ENCODE peak calls at places on chromosomes 16 and 17, in five cellular contexts. W is cardiac fibroblast, Z is A549, C is mesothelial cell of epicardium, B is fibroblast of the aortic adventitia. S is an unnamed sample.

GRCh38 chr16:4612474-4612931 is 2.2 kb downstream of the UBALD1 start:
- DNase-seq in B (no peak), W (no peak), Z (peak), C (no peak), S (no peak)

GRCh38 chr17:40524243-40524965 is 23.0 kb upstream of the TNS4 start:
- DNase-seq in W (no peak), Z (no peak), C (no peak), B (no peak), S (no peak)

GRCh38 chr17:66564992-66565465 is 262.6 kb downstream of the PRKCA start:
- DNase-seq in W (peak), C (no peak), B (peak), Z (no peak), S (no peak)

GRCh38 chr17:78798695-78799559 is 16.9 kb upstream of the CYTH1 start:
- DNase-seq in C (no peak), Z (no peak), B (peak), W (peak), S (peak)

GRCh38 chr16:53257001-53257400 is 177.3 kb upstream of the RBL2 start:
- DNase-seq in W (peak), C (no peak), Z (no peak), B (peak), S (no peak)

GRCh38 chr17:1645207-1646171 is at the start of gene SCARF1:
- DNase-seq in W (no peak), C (no peak), B (no peak), Z (no peak), S (no peak)

GRCh38 chr17:73551756-73552155 is 92.5 kb downstream of the SDK2 start:
- DNase-seq in B (no peak), C (no peak), W (no peak), Z (no peak), S (no peak)

GRCh38 chr17:56690441-56691291 is 97.2 kb downstream of the NOG start:
- DNase-seq in B (peak), W (no peak), C (no peak), Z (no peak), S (no peak)

GRCh38 chr16:85211247-85211910 is 99.1 kb upstream of the CIBAR2 start:
- DNase-seq in W (peak), C (no peak), Z (no peak), B (peak), S (no peak)

GRCh38 chr17:82544431-82545070 is 25.0 kb downstream of the FOXK2 start:
- DNase-seq in B (no peak), C (no peak), W (no peak), Z (no peak), S (no peak)

GRCh38 chr17:74843352-74843627 is 16.4 kb downstream of the GRIN2C start:
- DNase-seq in Z (no peak), B (no peak), W (no peak), C (no peak), S (no peak)

GRCh38 chr16:85459529-85460251 is 153.4 kb upstream of the GSE1 start:
- DNase-seq in Z (no peak), C (no peak), W (no peak), B (no peak), S (no peak)

GRCh38 chr16:53501216-53501859 is 1.7 kb downstream of the AKTIP start:
- DNase-seq in W (peak), B (peak), Z (no peak), C (no peak), S (no peak)

GRCh38 chr17:50266384-50267073 is 7.7 kb upstream of the TMEM92 start:
- DNase-seq in Z (no peak), W (peak), C (peak), B (peak), S (no peak)

GRCh38 chr17:78357177-78357586 is 2.7 kb downstream of the SOCS3 start:
- DNase-seq in W (peak), Z (no peak), C (no peak), B (peak), S (no peak)

GRCh38 chr16:860891-861290 is 60.4 kb upstream of the GNG13 start:
- DNase-seq in Z (no peak), B (no peak), C (no peak), W (no peak), S (no peak)

GRCh38 chr16:25093208-25094061 is 18.1 kb upstream of the LCMT1 start:
- DNase-seq in B (no peak), Z (no peak), W (no peak), C (no peak), S (no peak)

GRCh38 chr17:48912476-48912875 is 4.3 kb downstream of the UBE2Z start:
- DNase-seq in W (no peak), C (no peak), Z (no peak), B (no peak), S (no peak)

GRCh38 chr16:89841275-89841674 is 13.0 kb downstream of the SPIRE2 start:
- DNase-seq in W (no peak), C (no peak), Z (no peak), B (no peak), S (no peak)

GRCh38 chr17:42521036-42521435 is 15.0 kb upstream of the NAGLU start:
- DNase-seq in W (peak), C (no peak), Z (no peak), B (no peak), S (no peak)

GRCh38 chr17:54727624-54728023 is 173.0 kb upstream of the TOM1L1 start:
- DNase-seq in B (no peak), W (no peak), Z (no peak), C (no peak), S (no peak)

DNA sequence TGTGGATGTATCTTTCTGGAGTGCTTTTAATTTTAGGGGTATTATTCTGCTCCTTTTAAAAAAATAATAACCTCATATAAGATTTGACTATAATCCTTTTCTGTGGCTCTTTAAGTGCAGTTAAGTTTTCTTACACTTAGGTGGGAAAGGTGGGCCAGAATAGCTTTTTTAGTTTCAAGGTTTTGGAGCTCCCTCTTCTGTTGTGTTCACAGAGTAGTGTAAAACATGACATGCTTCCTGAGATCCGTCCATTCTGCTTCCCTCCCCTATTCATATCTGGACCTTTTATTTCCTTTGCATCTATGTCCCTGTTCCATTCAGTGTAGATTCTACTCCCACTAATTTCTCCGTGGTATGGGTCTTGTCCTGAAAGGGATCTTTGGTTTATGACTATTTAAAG is 12.8 kb downstream of the LRRC36 start:
- DNase-seq in W (peak), C (no peak), B (peak), Z (no peak), S (no peak)
- TF ChIP-seq CTCF in W (peak), C (no peak), B (peak), Z (peak), S (peak)

GRCh38 chr17:17142556-17142955 is 63.6 kb downstream of the PLD6 start:
- DNase-seq in B (no peak), W (no peak), C (no peak), Z (no peak), S (no peak)

GRCh38 chr17:17139972-17140589 is 66.1 kb downstream of the PLD6 start:
- DNase-seq in Z (no peak), B (no peak), C (no peak), W (no peak), S (no peak)

GRCh38 chr17:17141860-17142552 is 64.1 kb downstream of the PLD6 start:
- DNase-seq in Z (peak), B (peak), C (peak), W (peak), S (no peak)

GRCh38 chr17:17141279-17141678 is 64.9 kb downstream of the PLD6 start:
- DNase-seq in B (no peak), C (no peak), W (no peak), Z (no peak), S (no peak)

DNA sequence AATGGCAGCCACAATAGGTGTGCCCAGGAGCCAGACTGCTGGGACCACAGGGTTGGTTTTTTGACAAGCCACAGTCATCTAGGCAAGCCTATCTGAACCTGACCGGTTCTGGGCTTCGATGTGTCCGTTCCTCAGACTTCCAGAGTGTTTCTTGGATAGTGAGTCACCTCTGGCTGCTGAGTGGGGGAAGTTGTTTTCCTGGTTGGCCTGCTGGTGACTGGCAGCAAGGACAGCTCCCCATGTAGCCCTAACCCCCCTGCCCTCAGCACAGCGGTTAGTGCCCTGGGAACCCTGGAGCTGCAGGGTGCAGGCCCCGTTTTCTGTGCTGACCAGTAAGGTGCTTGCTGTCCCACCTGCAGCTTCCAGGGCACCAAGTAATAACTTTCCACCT is 65.5 kb downstream of the PLD6 start:
- DNase-seq in C (no peak), W (peak), Z (peak), B (peak), S (no peak)
- TF ChIP-seq CTCF in C (no peak), W (peak), Z (no peak), B (peak), S (no peak)

DNA sequence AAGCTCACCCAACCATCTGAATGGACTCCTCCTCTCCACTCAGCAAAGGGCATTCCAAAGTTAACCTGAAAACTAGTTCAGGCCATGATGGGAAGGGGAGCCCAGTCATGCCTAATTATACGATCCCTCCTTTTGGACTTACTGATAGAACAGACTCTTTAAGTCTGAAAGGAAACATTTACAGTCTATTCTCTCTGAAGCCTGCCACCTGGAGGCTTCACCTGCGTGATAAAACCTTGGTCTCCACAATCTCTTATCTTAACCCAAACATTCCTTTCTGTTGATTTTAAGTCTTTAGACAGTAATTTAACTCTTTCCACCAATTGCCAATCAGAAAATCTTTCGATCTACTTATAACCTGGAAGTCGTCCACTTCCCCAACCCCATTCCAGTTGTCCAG is 9.0 kb upstream of the MPP2 start:
- DNase-seq in C (no peak), B (no peak), Z (no peak), W (no peak), S (no peak)
- TF ChIP-seq CTCF in C (no peak), B (no peak), Z (no peak), W (no peak), S (no peak)

GRCh38 chr17:60577147-60577925 is 22.7 kb upstream of the PPM1D start:
- DNase-seq in B (peak), W (peak), Z (no peak), C (no peak), S (no peak)
- TF ChIP-seq CTCF in B (peak), W (peak), Z (peak), C (no peak), S (peak)

DNA sequence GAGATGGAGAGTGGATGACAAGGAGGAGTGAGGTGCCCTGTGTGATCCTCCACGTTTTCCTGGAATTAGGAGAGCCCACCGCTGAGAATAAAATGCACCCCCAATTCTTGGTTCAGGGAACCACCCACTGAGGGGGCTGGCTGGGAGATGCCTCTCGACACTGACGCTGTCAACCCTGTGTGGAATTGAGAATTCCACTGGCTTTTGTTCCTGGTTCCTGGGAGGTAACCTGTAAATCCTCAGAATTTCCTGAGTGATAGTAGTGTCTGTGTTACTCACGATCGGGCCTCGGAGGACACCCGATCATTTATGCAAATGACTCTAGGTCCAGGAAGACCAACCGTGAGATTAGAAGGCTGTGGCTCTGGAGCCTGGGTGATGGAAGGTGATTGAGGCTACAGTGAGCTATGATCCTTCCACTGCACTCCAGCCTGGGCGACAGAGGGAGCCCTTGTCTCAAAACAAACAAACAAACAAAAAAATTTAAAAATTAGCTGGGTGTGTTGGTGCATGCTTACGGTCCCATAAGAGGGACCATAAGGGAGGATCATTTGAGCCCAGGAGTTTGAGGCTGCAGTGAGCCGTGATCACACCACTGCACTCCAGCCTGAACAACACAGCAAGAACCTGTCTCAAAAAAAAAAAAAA is 11.7 kb upstream of the PRPSAP1 start:
- DNase-seq in C (no peak), W (peak), B (no peak), Z (no peak), S (no peak)
- TF ChIP-seq CTCF in C (no peak), W (peak), B (peak), Z (peak), S (peak)

DNA sequence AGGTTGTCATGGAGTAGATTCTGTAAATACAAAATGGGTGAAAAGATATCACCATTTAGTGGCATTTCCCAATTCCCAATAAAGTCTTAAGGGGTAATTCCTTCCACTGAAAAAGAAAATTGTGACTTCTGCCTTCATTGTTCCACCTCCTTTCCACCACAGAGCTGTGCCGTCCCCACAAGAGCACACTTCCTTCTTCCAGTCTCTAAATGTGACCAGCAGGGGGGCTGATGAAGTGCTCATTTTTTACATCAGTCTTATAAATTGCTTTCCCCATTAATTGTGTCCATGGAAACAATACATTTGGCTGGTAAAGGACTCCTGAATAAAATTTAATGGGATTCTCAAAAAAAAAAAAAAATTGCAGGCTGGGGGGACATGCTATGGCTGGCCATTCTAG is 260.8 kb upstream of the PSMD7 start:
- DNase-seq in C (no peak), Z (peak), W (peak), B (no peak), S (no peak)
- TF ChIP-seq CTCF in C (no peak), Z (peak), W (peak), B (no peak), S (peak)

S was measured in D721Med.